ENCODE peak calls at places on chromosomes 12 and 14, in six cellular contexts. X is GM19239, Q is NCI-H1417 treated with DMSO at 0.1 percent for 48 hours, E is amniotic stem cell, G is endodermal cell, Y is psoas muscle. R is an unnamed sample.

GRCh38 chr12:4448376-4448775 is 2.8 kb upstream of the FGF6 start:
- DNase-seq in X (no peak), E (no peak), Y (no peak), G (no peak), Q (no peak), R (no peak)

GRCh38 chr14:87998414-87998813 is 5.4 kb upstream of the GALC start:
- DNase-seq in G (no peak), E (no peak), Y (no peak), Q (no peak), X (no peak), R (no peak)

GRCh38 chr14:54743382-54743781 is 159.2 kb downstream of the GCH1 start:
- DNase-seq in Y (no peak), G (no peak), X (no peak), E (no peak), Q (no peak), R (no peak)

GRCh38 chr12:92036771-92037453 is 108.7 kb downstream of the BTG1 start:
- DNase-seq in X (no peak), E (no peak), Q (no peak), Y (no peak), G (no peak), R (no peak)

GRCh38 chr12:70249903-70250302 is 6.7 kb downstream of the CNOT2 start:
- DNase-seq in E (no peak), G (no peak), Q (no peak), Y (no peak), X (no peak), R (no peak)

GRCh38 chr14:55116246-55117030 is 12.6 kb upstream of the LGALS3 start:
- DNase-seq in X (no peak), Q (no peak), E (no peak), G (no peak), Y (no peak), R (no peak)

GRCh38 chr12:68207276-68207675 is 18.3 kb downstream of the IL26 start:
- DNase-seq in G (no peak), Y (no peak), Q (peak), E (no peak), X (no peak), R (no peak)

GRCh38 chr14:102474934-102475333 is 34.6 kb downstream of the ANKRD9 start:
- DNase-seq in G (no peak), Q (no peak), E (no peak), Y (peak), X (no peak), R (no peak)

GRCh38 chr12:118778077-118778476 is 203.3 kb upstream of the SRRM4 start:
- DNase-seq in X (no peak), G (no peak), E (no peak), Y (no peak), Q (no peak), R (no peak)

GRCh38 chr12:132284071-132284492 is 45.3 kb downstream of the GALNT9 start:
- DNase-seq in Y (no peak), Q (no peak), X (no peak), E (no peak), G (no peak), R (peak)

GRCh38 chr12:14839262-14839661 is 4.1 kb downstream of the ART4 start:
- DNase-seq in E (no peak), Q (no peak), Y (no peak), X (no peak), G (no peak), R (no peak)

GRCh38 chr12:64102339-64102738 is 119.8 kb downstream of the KICS2 start:
- DNase-seq in Q (no peak), X (no peak), G (no peak), Y (no peak), E (no peak), R (no peak)

GRCh38 chr12:6096527-6096926 is 27.9 kb downstream of the VWF start:
- DNase-seq in X (no peak), Q (no peak), G (peak), Y (no peak), E (no peak), R (no peak)

GRCh38 chr14:20631821-20632389 is 9.6 kb downstream of the OR6S1 start:
- DNase-seq in Q (no peak), X (no peak), Y (peak), G (peak), E (peak), R (no peak)